ENCODE peak calls at places on chromosomes 6 and 20, in eight cellular contexts. One of them, this sample, is unnamed.

GRCh38 chr6:16216501-16217155 is 21.8 kb upstream of the GMPR start:
- DNase-seq in fibroblast of pulmonary artery: peak
- DNase-seq in ovary: no peak
- DNase-seq in heart left ventricle: no peak
- DNase-seq in CD4-positive, CD25-positive, alpha-beta regulatory T cell: no peak
- DNase-seq in A549: no peak
- DNase-seq in lower lobe of right lung: no peak
- DNase-seq in IMR-90: no peak
- DNase-seq in this sample: no peak

GRCh38 chr6:135144678-135145508 is 36.2 kb upstream of the MYB start:
- DNase-seq in lower lobe of right lung: no peak
- DNase-seq in fibroblast of pulmonary artery: peak
- DNase-seq in A549: peak
- DNase-seq in heart left ventricle: no peak
- DNase-seq in ovary: no peak
- DNase-seq in CD4-positive, CD25-positive, alpha-beta regulatory T cell: no peak
- DNase-seq in IMR-90: peak
- DNase-seq in this sample: peak

GRCh38 chr6:43773050-43773956 is 3.3 kb downstream of the VEGFA start:
- DNase-seq in fibroblast of pulmonary artery: peak
- DNase-seq in lower lobe of right lung: peak
- DNase-seq in heart left ventricle: peak
- DNase-seq in CD4-positive, CD25-positive, alpha-beta regulatory T cell: no peak
- DNase-seq in IMR-90: peak
- DNase-seq in A549: peak
- DNase-seq in ovary: peak
- DNase-seq in this sample: peak

GRCh38 chr20:51811514-51811913 is 9.2 kb upstream of the SALL4 start:
- DNase-seq in fibroblast of pulmonary artery: no peak
- DNase-seq in heart left ventricle: no peak
- DNase-seq in IMR-90: no peak
- DNase-seq in ovary: no peak
- DNase-seq in lower lobe of right lung: no peak
- DNase-seq in A549: no peak
- DNase-seq in CD4-positive, CD25-positive, alpha-beta regulatory T cell: no peak
- DNase-seq in this sample: no peak

GRCh38 chr6:47922391-47922790 is 140.6 kb downstream of the OPN5 start:
- DNase-seq in IMR-90: no peak
- DNase-seq in A549: no peak
- DNase-seq in CD4-positive, CD25-positive, alpha-beta regulatory T cell: no peak
- DNase-seq in heart left ventricle: no peak
- DNase-seq in fibroblast of pulmonary artery: no peak
- DNase-seq in lower lobe of right lung: no peak
- DNase-seq in ovary: no peak
- DNase-seq in this sample: no peak

GRCh38 chr20:38343107-38343797 is 3.0 kb upstream of the LBP start:
- DNase-seq in A549: peak
- DNase-seq in lower lobe of right lung: no peak
- DNase-seq in ovary: peak
- DNase-seq in heart left ventricle: no peak
- DNase-seq in CD4-positive, CD25-positive, alpha-beta regulatory T cell: no peak
- DNase-seq in IMR-90: peak
- DNase-seq in fibroblast of pulmonary artery: peak
- DNase-seq in this sample: no peak

GRCh38 chr20:53074811-53075314 is 102.7 kb downstream of the TSHZ2 start:
- DNase-seq in IMR-90: no peak
- DNase-seq in ovary: no peak
- DNase-seq in A549: no peak
- DNase-seq in fibroblast of pulmonary artery: peak
- DNase-seq in CD4-positive, CD25-positive, alpha-beta regulatory T cell: no peak
- DNase-seq in heart left ventricle: no peak
- DNase-seq in lower lobe of right lung: no peak
- DNase-seq in this sample: no peak

GRCh38 chr6:65189344-65189743 is 517.7 kb downstream of the EYS start:
- DNase-seq in lower lobe of right lung: no peak
- DNase-seq in A549: no peak
- DNase-seq in CD4-positive, CD25-positive, alpha-beta regulatory T cell: no peak
- DNase-seq in fibroblast of pulmonary artery: no peak
- DNase-seq in ovary: no peak
- DNase-seq in IMR-90: no peak
- DNase-seq in heart left ventricle: no peak
- DNase-seq in this sample: no peak

GRCh38 chr6:4603291-4603690 is 172.9 kb upstream of the CDYL start:
- DNase-seq in IMR-90: peak
- DNase-seq in fibroblast of pulmonary artery: peak
- DNase-seq in lower lobe of right lung: peak
- DNase-seq in heart left ventricle: no peak
- DNase-seq in ovary: peak
- DNase-seq in A549: no peak
- DNase-seq in CD4-positive, CD25-positive, alpha-beta regulatory T cell: no peak
- DNase-seq in this sample: no peak

GRCh38 chr6:32074996-32075532 is 34.1 kb downstream of the TNXB start:
- DNase-seq in fibroblast of pulmonary artery: no peak
- DNase-seq in CD4-positive, CD25-positive, alpha-beta regulatory T cell: no peak
- DNase-seq in ovary: no peak
- DNase-seq in lower lobe of right lung: no peak
- DNase-seq in heart left ventricle: no peak
- DNase-seq in A549: no peak
- DNase-seq in IMR-90: peak
- DNase-seq in this sample: no peak

GRCh38 chr6:33075208-33075567 is 602 bp upstream of the HLA-DPB1 start:
- DNase-seq in ovary: no peak
- DNase-seq in A549: no peak
- DNase-seq in lower lobe of right lung: no peak
- DNase-seq in heart left ventricle: no peak
- DNase-seq in IMR-90: no peak
- DNase-seq in fibroblast of pulmonary artery: no peak
- DNase-seq in CD4-positive, CD25-positive, alpha-beta regulatory T cell: no peak
- DNase-seq in this sample: no peak

GRCh38 chr20:64069209-64069613 is 6.2 kb downstream of the TCEA2 start:
- DNase-seq in fibroblast of pulmonary artery: no peak
- DNase-seq in lower lobe of right lung: no peak
- DNase-seq in ovary: no peak
- DNase-seq in A549: no peak
- DNase-seq in CD4-positive, CD25-positive, alpha-beta regulatory T cell: no peak
- DNase-seq in IMR-90: no peak
- DNase-seq in heart left ventricle: no peak
- DNase-seq in this sample: no peak

GRCh38 chr20:23180451-23180921 is 94.4 kb upstream of the CD93 start:
- DNase-seq in A549: no peak
- DNase-seq in fibroblast of pulmonary artery: no peak
- DNase-seq in heart left ventricle: peak
- DNase-seq in IMR-90: no peak
- DNase-seq in ovary: peak
- DNase-seq in lower lobe of right lung: no peak
- DNase-seq in CD4-positive, CD25-positive, alpha-beta regulatory T cell: no peak
- DNase-seq in this sample: no peak

GRCh38 chr6:170279977-170280688 is 10.7 kb downstream of the DLL1 start:
- DNase-seq in CD4-positive, CD25-positive, alpha-beta regulatory T cell: no peak
- DNase-seq in A549: peak
- DNase-seq in lower lobe of right lung: peak
- DNase-seq in heart left ventricle: no peak
- DNase-seq in ovary: peak
- DNase-seq in IMR-90: peak
- DNase-seq in fibroblast of pulmonary artery: no peak
- DNase-seq in this sample: peak

GRCh38 chr6:4925580-4925979 is 78.3 kb downstream of the RPP40 start:
- DNase-seq in lower lobe of right lung: no peak
- DNase-seq in fibroblast of pulmonary artery: no peak
- DNase-seq in IMR-90: no peak
- DNase-seq in CD4-positive, CD25-positive, alpha-beta regulatory T cell: no peak
- DNase-seq in A549: no peak
- DNase-seq in heart left ventricle: no peak
- DNase-seq in ovary: no peak
- DNase-seq in this sample: no peak

GRCh38 chr20:31674895-31675827 is 37.4 kb downstream of the COX4I2 start:
- DNase-seq in heart left ventricle: peak
- DNase-seq in fibroblast of pulmonary artery: peak
- DNase-seq in ovary: peak
- DNase-seq in A549: no peak
- DNase-seq in lower lobe of right lung: peak
- DNase-seq in CD4-positive, CD25-positive, alpha-beta regulatory T cell: peak
- DNase-seq in IMR-90: peak
- DNase-seq in this sample: peak

GRCh38 chr20:11302436-11302835 is 615.3 kb upstream of the BTBD3 start:
- DNase-seq in A549: no peak
- DNase-seq in ovary: no peak
- DNase-seq in fibroblast of pulmonary artery: peak
- DNase-seq in lower lobe of right lung: no peak
- DNase-seq in IMR-90: peak
- DNase-seq in CD4-positive, CD25-positive, alpha-beta regulatory T cell: no peak
- DNase-seq in heart left ventricle: no peak
- DNase-seq in this sample: no peak

GRCh38 chr6:10970731-10971130 is 73.4 kb downstream of the ELOVL2 start:
- DNase-seq in lower lobe of right lung: no peak
- DNase-seq in ovary: no peak
- DNase-seq in A549: no peak
- DNase-seq in CD4-positive, CD25-positive, alpha-beta regulatory T cell: no peak
- DNase-seq in fibroblast of pulmonary artery: no peak
- DNase-seq in heart left ventricle: no peak
- DNase-seq in IMR-90: no peak
- DNase-seq in this sample: no peak

GRCh38 chr20:44182863-44183262 is 4.1 kb downstream of the JPH2 start:
- DNase-seq in fibroblast of pulmonary artery: no peak
- DNase-seq in heart left ventricle: no peak
- DNase-seq in CD4-positive, CD25-positive, alpha-beta regulatory T cell: no peak
- DNase-seq in ovary: no peak
- DNase-seq in A549: no peak
- DNase-seq in lower lobe of right lung: no peak
- DNase-seq in IMR-90: no peak
- DNase-seq in this sample: no peak
- H3K4me3 ChIP-seq in fibroblast of pulmonary artery: no peak
- H3K4me3 ChIP-seq in heart left ventricle: peak
- H3K4me3 ChIP-seq in CD4-positive, CD25-positive, alpha-beta regulatory T cell: no peak
- H3K4me3 ChIP-seq in ovary: peak
- H3K4me3 ChIP-seq in A549: no peak
- H3K4me3 ChIP-seq in lower lobe of right lung: no peak
- H3K4me3 ChIP-seq in IMR-90: no peak
- H3K4me3 ChIP-seq in this sample: no peak

DNA sequence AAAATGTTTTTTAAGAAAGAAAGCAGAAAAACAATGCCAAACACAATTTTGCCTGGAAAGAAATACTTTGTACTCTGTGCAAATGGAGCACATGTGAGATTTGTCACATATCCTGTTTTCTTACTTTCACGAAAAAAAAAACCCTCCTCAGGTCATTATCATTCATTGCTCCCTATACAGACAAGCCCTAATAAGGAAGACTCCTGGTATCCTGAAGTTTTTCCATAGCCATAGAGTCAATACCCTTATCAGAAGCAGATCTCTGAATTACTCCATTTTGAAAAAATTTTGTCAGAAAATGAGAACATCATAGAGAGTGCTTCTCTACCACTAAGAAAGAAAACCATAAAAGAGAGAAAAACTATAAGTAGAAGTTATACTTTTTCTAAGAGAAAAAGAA is 14.0 kb upstream of the NT5E start:
- DNase-seq in lower lobe of right lung: no peak
- DNase-seq in ovary: no peak
- DNase-seq in heart left ventricle: no peak
- DNase-seq in fibroblast of pulmonary artery: no peak
- DNase-seq in A549: no peak
- DNase-seq in CD4-positive, CD25-positive, alpha-beta regulatory T cell: no peak
- DNase-seq in IMR-90: no peak
- DNase-seq in this sample: no peak
- H3K4me3 ChIP-seq in lower lobe of right lung: no peak
- H3K4me3 ChIP-seq in ovary: no peak
- H3K4me3 ChIP-seq in heart left ventricle: no peak
- H3K4me3 ChIP-seq in fibroblast of pulmonary artery: no peak
- H3K4me3 ChIP-seq in A549: no peak
- H3K4me3 ChIP-seq in CD4-positive, CD25-positive, alpha-beta regulatory T cell: no peak
- H3K4me3 ChIP-seq in IMR-90: no peak
- H3K4me3 ChIP-seq in this sample: no peak

GRCh38 chr6:124964084-124964763 is 2.0 kb downstream of the RNF217 start:
- DNase-seq in IMR-90: peak
- DNase-seq in fibroblast of pulmonary artery: peak
- DNase-seq in heart left ventricle: no peak
- DNase-seq in A549: peak
- DNase-seq in ovary: peak
- DNase-seq in CD4-positive, CD25-positive, alpha-beta regulatory T cell: no peak
- DNase-seq in lower lobe of right lung: no peak
- DNase-seq in this sample: no peak

GRCh38 chr6:124967444-124967843 is 5.2 kb downstream of the RNF217 start:
- DNase-seq in A549: no peak
- DNase-seq in lower lobe of right lung: no peak
- DNase-seq in IMR-90: peak
- DNase-seq in CD4-positive, CD25-positive, alpha-beta regulatory T cell: no peak
- DNase-seq in ovary: no peak
- DNase-seq in heart left ventricle: no peak
- DNase-seq in fibroblast of pulmonary artery: no peak
- DNase-seq in this sample: no peak

GRCh38 chr6:124963416-124964083 is 1.3 kb downstream of the RNF217 start:
- DNase-seq in heart left ventricle: no peak
- DNase-seq in CD4-positive, CD25-positive, alpha-beta regulatory T cell: no peak
- DNase-seq in A549: peak
- DNase-seq in fibroblast of pulmonary artery: peak
- DNase-seq in ovary: no peak
- DNase-seq in IMR-90: peak
- DNase-seq in lower lobe of right lung: no peak
- DNase-seq in this sample: no peak

GRCh38 chr6:124962617-124963415 is 579 bp downstream of the RNF217 start:
- DNase-seq in heart left ventricle: peak
- DNase-seq in IMR-90: peak
- DNase-seq in ovary: peak
- DNase-seq in A549: peak
- DNase-seq in lower lobe of right lung: peak
- DNase-seq in fibroblast of pulmonary artery: peak
- DNase-seq in CD4-positive, CD25-positive, alpha-beta regulatory T cell: no peak
- DNase-seq in this sample: no peak

DNA sequence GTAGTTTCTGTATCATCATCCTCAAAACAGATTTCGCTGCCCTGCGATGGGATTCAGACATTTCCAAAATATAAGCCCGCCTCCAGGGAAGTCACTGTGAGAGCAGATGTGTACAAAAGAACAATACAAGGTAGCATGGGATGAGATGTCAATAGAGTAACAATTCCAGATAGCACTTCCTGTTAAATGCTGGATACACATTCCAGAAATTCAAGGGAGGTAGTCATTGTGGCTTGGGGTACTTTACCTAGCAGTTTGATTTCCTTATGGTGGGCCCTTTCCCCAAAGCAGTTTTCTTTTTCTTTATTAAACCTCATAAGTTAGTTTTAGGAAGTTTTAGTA is 2.5 kb downstream of the RNF217 start:
- DNase-seq in CD4-positive, CD25-positive, alpha-beta regulatory T cell: no peak
- DNase-seq in A549: no peak
- DNase-seq in fibroblast of pulmonary artery: peak
- DNase-seq in ovary: no peak
- DNase-seq in heart left ventricle: no peak
- DNase-seq in lower lobe of right lung: no peak
- DNase-seq in IMR-90: no peak
- DNase-seq in this sample: no peak
- H3K4me3 ChIP-seq in CD4-positive, CD25-positive, alpha-beta regulatory T cell: no peak
- H3K4me3 ChIP-seq in A549: peak
- H3K4me3 ChIP-seq in fibroblast of pulmonary artery: peak
- H3K4me3 ChIP-seq in ovary: peak
- H3K4me3 ChIP-seq in heart left ventricle: peak
- H3K4me3 ChIP-seq in lower lobe of right lung: peak
- H3K4me3 ChIP-seq in IMR-90: peak
- H3K4me3 ChIP-seq in this sample: no peak

DNA sequence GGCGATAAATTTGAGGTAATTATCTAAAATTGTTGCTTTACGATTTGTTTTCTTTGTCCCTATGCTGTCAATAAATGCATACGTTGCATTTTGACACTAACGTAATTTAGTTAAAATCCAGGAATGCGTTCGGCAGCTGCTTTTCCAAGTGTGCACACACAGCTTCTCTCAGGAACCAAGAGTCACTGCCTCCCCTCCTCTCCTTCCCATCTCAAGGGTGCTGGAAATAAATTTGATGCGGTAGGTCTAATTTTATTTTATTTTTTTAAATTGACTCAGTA is 381.4 kb downstream of the C6orf118 start:
- DNase-seq in CD4-positive, CD25-positive, alpha-beta regulatory T cell: no peak
- DNase-seq in fibroblast of pulmonary artery: no peak
- DNase-seq in IMR-90: no peak
- DNase-seq in A549: no peak
- DNase-seq in heart left ventricle: no peak
- DNase-seq in lower lobe of right lung: no peak
- DNase-seq in ovary: no peak
- DNase-seq in this sample: no peak
- H3K4me3 ChIP-seq in CD4-positive, CD25-positive, alpha-beta regulatory T cell: no peak
- H3K4me3 ChIP-seq in fibroblast of pulmonary artery: no peak
- H3K4me3 ChIP-seq in IMR-90: no peak
- H3K4me3 ChIP-seq in A549: no peak
- H3K4me3 ChIP-seq in heart left ventricle: peak
- H3K4me3 ChIP-seq in lower lobe of right lung: no peak
- H3K4me3 ChIP-seq in ovary: no peak
- H3K4me3 ChIP-seq in this sample: no peak